ENCODE peak calls at places on chromosomes 2 and 18, in seven cellular contexts. Q, K, L, C, G, R and Y are unnamed samples.

GRCh38 chr18:40813116-40813515 is 1141.9 kb upstream of the PIK3C3 start:
- DNase-seq in R (no peak), G (no peak), L (no peak), K (no peak), Q (no peak), C (no peak), Y (no peak)

GRCh38 chr2:200435379-200435778 is 74.5 kb downstream of the KCTD18 start:
- DNase-seq in C (peak; percentile 10), R (no peak), L (no peak), K (no peak), Q (no peak), G (no peak), Y (no peak)

GRCh38 chr18:59514193-59514592 is 155.1 kb upstream of the LMAN1 start:
- DNase-seq in R (no peak), K (no peak), G (no peak), C (peak; percentile 77), Q (no peak), L (peak; percentile 19), Y (no peak)

GRCh38 chr2:129396980-129397599 is 582.4 kb upstream of the RAB6C start:
- DNase-seq in L (peak; percentile 31), Q (no peak), K (no peak), C (peak; percentile 8), R (no peak), G (peak; percentile 15), Y (no peak)

GRCh38 chr18:74898965-74899364 is 301.3 kb downstream of the ZNF407 start:
- DNase-seq in G (no peak), K (no peak), R (no peak), C (peak; percentile 10), L (no peak), Q (no peak), Y (no peak)

GRCh38 chr2:223054193-223054781 is 2.3 kb downstream of the KCNE4 start:
- DNase-seq in C (peak; percentile 60), Q (no peak), G (no peak), R (no peak), L (peak; percentile 25), K (no peak), Y (no peak)

GRCh38 chr18:5296706-5297320 is 1.3 kb upstream of the ZBTB14 start:
- DNase-seq in R (peak; percentile 68), Q (peak; percentile 57), C (peak; percentile 75), G (peak; percentile 85), L (peak; percentile 84), K (peak; percentile 63), Y (peak; percentile 53)

GRCh38 chr18:60120231-60120630 is 220.4 kb downstream of the PMAIP1 start:
- DNase-seq in R (no peak), C (no peak), Q (no peak), L (peak; percentile 35), K (no peak), G (no peak), Y (no peak)

GRCh38 chr2:152047826-152048476 is 50.9 kb downstream of the CACNB4 start:
- DNase-seq in Q (no peak), G (peak; percentile 7), R (no peak), L (no peak), C (no peak), K (no peak), Y (no peak)

GRCh38 chr18:227902-228301 is 39.9 kb downstream of the THOC1 start:
- DNase-seq in K (no peak), G (no peak), C (no peak), L (no peak), Q (no peak), R (no peak), Y (no peak)

GRCh38 chr2:46230115-46230571 is 67.1 kb upstream of the EPAS1 start:
- DNase-seq in L (no peak), G (peak; percentile 39), K (peak; percentile 40), C (no peak), Q (no peak), R (no peak), Y (no peak)

GRCh38 chr2:64522843-64523428 is 1.2 kb upstream of the AFTPH start:
- DNase-seq in C (peak; percentile 52), L (peak; percentile 95), G (peak; percentile 92), Q (peak; percentile 26), K (peak; percentile 38), R (peak; percentile 70), Y (peak; percentile 62)

GRCh38 chr2:15827001-15827400 is 113.3 kb upstream of the MYCN start:
- DNase-seq in L (no peak), Q (no peak), G (no peak), K (no peak), C (no peak), R (no peak), Y (no peak)

GRCh38 chr2:2613279-2614199 is 282.5 kb upstream of the MYT1L start:
- DNase-seq in G (peak; percentile 95), K (peak; percentile 85), L (peak; percentile 83), C (peak; percentile 14), R (peak; percentile 91), Q (peak; percentile 59), Y (peak; percentile 84)

GRCh38 chr2:3827673-3828575 is 124.5 kb downstream of the DCDC2C start:
- DNase-seq in R (no peak), G (peak; percentile 8), L (peak; percentile 16), C (no peak), K (no peak), Q (no peak), Y (no peak)